ENCODE peak calls at places on chromosomes 13 and 19, in six cellular contexts. One of them, this sample, is unnamed.

GRCh38 chr13:48160879-48161278 is 66.0 kb upstream of the MED4 start:
- DNase-seq in tibial artery: no peak
- DNase-seq in suprapubic skin: no peak
- DNase-seq in AG04450: no peak
- DNase-seq in AG09319: no peak
- DNase-seq in fibroblast of lung: peak
- DNase-seq in this sample: no peak

GRCh38 chr13:26784704-26785639 is 24.4 kb upstream of the GPR12 start:
- DNase-seq in fibroblast of lung: no peak
- DNase-seq in suprapubic skin: no peak
- DNase-seq in AG04450: no peak
- DNase-seq in AG09319: no peak
- DNase-seq in tibial artery: no peak
- DNase-seq in this sample: no peak

GRCh38 chr13:81639984-81640582 is 1299.2 kb upstream of the SPRY2 start:
- DNase-seq in tibial artery: no peak
- DNase-seq in suprapubic skin: no peak
- DNase-seq in fibroblast of lung: no peak
- DNase-seq in AG04450: no peak
- DNase-seq in AG09319: no peak
- DNase-seq in this sample: no peak

GRCh38 chr13:114153485-114154080 is 21.2 kb upstream of the RASA3 start:
- DNase-seq in AG04450: no peak
- DNase-seq in AG09319: no peak
- DNase-seq in fibroblast of lung: no peak
- DNase-seq in suprapubic skin: no peak
- DNase-seq in tibial artery: no peak
- DNase-seq in this sample: no peak

GRCh38 chr19:39413269-39413902 is 917 bp downstream of the PLEKHG2 start:
- DNase-seq in fibroblast of lung: peak
- DNase-seq in AG09319: no peak
- DNase-seq in tibial artery: peak
- DNase-seq in AG04450: no peak
- DNase-seq in suprapubic skin: peak
- DNase-seq in this sample: peak

GRCh38 chr19:4379383-4380253 is 20.7 kb downstream of the SH3GL1 start:
- DNase-seq in AG04450: no peak
- DNase-seq in AG09319: no peak
- DNase-seq in fibroblast of lung: peak
- DNase-seq in tibial artery: peak
- DNase-seq in suprapubic skin: peak
- DNase-seq in this sample: peak

GRCh38 chr19:36373638-36374156 is 5.3 kb downstream of the ZFP14 start:
- DNase-seq in AG04450: no peak
- DNase-seq in fibroblast of lung: no peak
- DNase-seq in AG09319: no peak
- DNase-seq in suprapubic skin: no peak
- DNase-seq in tibial artery: no peak
- DNase-seq in this sample: no peak

GRCh38 chr19:17706750-17707181 is 12.5 kb upstream of the MAP1S start:
- DNase-seq in AG09319: no peak
- DNase-seq in fibroblast of lung: peak
- DNase-seq in tibial artery: no peak
- DNase-seq in suprapubic skin: no peak
- DNase-seq in AG04450: no peak
- DNase-seq in this sample: no peak

GRCh38 chr19:14337510-14337909 is 43.7 kb upstream of the ADGRE5 start:
- DNase-seq in AG04450: no peak
- DNase-seq in tibial artery: no peak
- DNase-seq in suprapubic skin: no peak
- DNase-seq in fibroblast of lung: no peak
- DNase-seq in AG09319: no peak
- DNase-seq in this sample: peak

GRCh38 chr13:113584870-113585671 is 518 bp downstream of the TFDP1 start:
- DNase-seq in fibroblast of lung: no peak
- DNase-seq in tibial artery: peak
- DNase-seq in AG09319: no peak
- DNase-seq in suprapubic skin: peak
- DNase-seq in AG04450: no peak
- DNase-seq in this sample: peak

GRCh38 chr19:14366529-14366928 is 14.7 kb upstream of the ADGRE5 start:
- DNase-seq in AG04450: no peak
- DNase-seq in tibial artery: no peak
- DNase-seq in fibroblast of lung: peak
- DNase-seq in suprapubic skin: peak
- DNase-seq in AG09319: no peak
- DNase-seq in this sample: peak

GRCh38 chr13:93224545-93224944 is 2.1 kb upstream of the GPC6 start:
- DNase-seq in AG09319: no peak
- DNase-seq in tibial artery: no peak
- DNase-seq in fibroblast of lung: peak
- DNase-seq in suprapubic skin: no peak
- DNase-seq in AG04450: no peak
- DNase-seq in this sample: no peak

GRCh38 chr13:94595006-94595942 is 678 bp downstream of the TGDS start:
- DNase-seq in suprapubic skin: no peak
- DNase-seq in tibial artery: no peak
- DNase-seq in AG09319: no peak
- DNase-seq in fibroblast of lung: peak
- DNase-seq in AG04450: no peak
- DNase-seq in this sample: no peak

GRCh38 chr13:27644302-27644701 is 22.6 kb downstream of the POLR1D start:
- DNase-seq in AG09319: peak
- DNase-seq in tibial artery: no peak
- DNase-seq in AG04450: peak
- DNase-seq in suprapubic skin: no peak
- DNase-seq in fibroblast of lung: peak
- DNase-seq in this sample: no peak

GRCh38 chr19:39246951-39247669 is 1.5 kb downstream of the IFNL4 start:
- DNase-seq in fibroblast of lung: peak
- DNase-seq in AG09319: no peak
- DNase-seq in AG04450: no peak
- DNase-seq in suprapubic skin: no peak
- DNase-seq in tibial artery: no peak
- DNase-seq in this sample: peak

GRCh38 chr19:37716140-37716539 is 3.4 kb downstream of the ZNF607 start:
- DNase-seq in fibroblast of lung: no peak
- DNase-seq in AG09319: no peak
- DNase-seq in suprapubic skin: no peak
- DNase-seq in tibial artery: no peak
- DNase-seq in AG04450: no peak
- DNase-seq in this sample: no peak

GRCh38 chr13:51479199-51479523 is 26.3 kb upstream of the INTS6 start:
- DNase-seq in AG09319: no peak
- DNase-seq in AG04450: no peak
- DNase-seq in tibial artery: no peak
- DNase-seq in suprapubic skin: no peak
- DNase-seq in fibroblast of lung: peak
- DNase-seq in this sample: no peak

GRCh38 chr13:76783798-76784197 is 102.4 kb downstream of the KCTD12 start:
- DNase-seq in tibial artery: no peak
- DNase-seq in AG04450: no peak
- DNase-seq in fibroblast of lung: no peak
- DNase-seq in suprapubic skin: no peak
- DNase-seq in AG09319: no peak
- DNase-seq in this sample: no peak

GRCh38 chr13:88895261-88895941 is 1224.2 kb downstream of the SLITRK5 start:
- DNase-seq in suprapubic skin: no peak
- DNase-seq in fibroblast of lung: no peak
- DNase-seq in AG09319: no peak
- DNase-seq in tibial artery: no peak
- DNase-seq in AG04450: no peak
- DNase-seq in this sample: no peak

GRCh38 chr19:13270514-13271105 is 120.4 kb downstream of the IER2 start:
- DNase-seq in tibial artery: no peak
- DNase-seq in suprapubic skin: no peak
- DNase-seq in fibroblast of lung: no peak
- DNase-seq in AG04450: no peak
- DNase-seq in AG09319: no peak
- DNase-seq in this sample: no peak

GRCh38 chr13:42807236-42807635 is 25.9 kb downstream of the FAM216B start:
- DNase-seq in suprapubic skin: no peak
- DNase-seq in tibial artery: no peak
- DNase-seq in AG04450: no peak
- DNase-seq in AG09319: no peak
- DNase-seq in fibroblast of lung: no peak
- DNase-seq in this sample: no peak

GRCh38 chr13:75533866-75534265 is 3.8 kb downstream of the COMMD6 start:
- DNase-seq in tibial artery: no peak
- DNase-seq in AG09319: no peak
- DNase-seq in AG04450: no peak
- DNase-seq in suprapubic skin: no peak
- DNase-seq in fibroblast of lung: peak
- DNase-seq in this sample: no peak

GRCh38 chr13:33628662-33629061 is 189.3 kb upstream of the RFC3 start:
- DNase-seq in AG04450: no peak
- DNase-seq in tibial artery: no peak
- DNase-seq in fibroblast of lung: no peak
- DNase-seq in AG09319: no peak
- DNase-seq in suprapubic skin: no peak
- DNase-seq in this sample: no peak

GRCh38 chr19:34173145-34173956 is 1.0 kb downstream of the LSM14A start:
- DNase-seq in AG04450: no peak
- DNase-seq in suprapubic skin: peak
- DNase-seq in fibroblast of lung: peak
- DNase-seq in AG09319: no peak
- DNase-seq in tibial artery: peak
- DNase-seq in this sample: peak

GRCh38 chr19:10502524-10503001 is 593 bp downstream of the KEAP1 start:
- DNase-seq in AG04450: peak
- DNase-seq in tibial artery: peak
- DNase-seq in AG09319: peak
- DNase-seq in suprapubic skin: peak
- DNase-seq in fibroblast of lung: peak
- DNase-seq in this sample: peak
- TF ChIP-seq CTCF in AG04450: no peak
- TF ChIP-seq CTCF in tibial artery: no peak
- TF ChIP-seq CTCF in AG09319: no peak
- TF ChIP-seq CTCF in suprapubic skin: no peak
- TF ChIP-seq CTCF in fibroblast of lung: no peak
- TF ChIP-seq CTCF in this sample: no peak

DNA sequence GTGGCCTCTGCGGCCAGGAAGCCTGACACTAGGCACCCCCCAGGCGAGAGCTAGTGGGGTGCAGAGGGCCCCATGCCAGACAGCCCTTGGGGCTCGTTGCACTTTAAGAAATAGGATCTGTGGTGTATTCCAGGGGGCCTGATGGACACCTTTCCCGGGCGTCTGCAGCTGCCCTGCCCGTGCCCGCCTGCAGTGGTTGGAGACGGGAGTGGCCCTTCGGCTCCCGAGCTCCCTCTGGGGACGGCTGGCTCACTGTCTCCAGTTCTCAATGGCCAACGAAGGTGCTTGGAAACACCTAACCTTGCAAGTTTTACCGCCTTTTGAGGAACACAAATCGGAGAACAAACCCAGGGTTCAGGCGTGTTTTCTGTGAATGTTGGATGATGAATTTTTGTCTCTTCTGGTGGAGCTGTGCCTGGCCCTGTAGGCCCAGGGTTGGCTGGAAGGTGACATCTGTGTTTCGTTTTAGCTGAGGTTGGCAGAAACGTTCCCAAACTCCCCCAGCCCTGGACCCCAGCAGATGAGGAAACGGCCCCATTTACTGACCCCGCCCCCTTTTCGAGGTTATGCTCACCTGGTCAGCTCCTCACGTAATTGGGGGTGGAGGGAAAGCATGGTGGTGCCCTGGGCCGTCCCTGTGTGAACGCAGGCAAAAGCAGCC is 17.4 kb upstream of the NPAS1 start:
- DNase-seq in suprapubic skin: no peak
- DNase-seq in AG09319: no peak
- DNase-seq in fibroblast of lung: no peak
- DNase-seq in AG04450: no peak
- DNase-seq in tibial artery: no peak
- DNase-seq in this sample: no peak
- TF ChIP-seq CTCF in suprapubic skin: peak
- TF ChIP-seq CTCF in AG09319: no peak
- TF ChIP-seq CTCF in fibroblast of lung: no peak
- TF ChIP-seq CTCF in AG04450: no peak
- TF ChIP-seq CTCF in tibial artery: no peak
- TF ChIP-seq CTCF in this sample: no peak

GRCh38 chr13:21897140-21897539 is 226.3 kb downstream of the FGF9 start:
- DNase-seq in fibroblast of lung: no peak
- DNase-seq in suprapubic skin: no peak
- DNase-seq in AG04450: no peak
- DNase-seq in AG09319: no peak
- DNase-seq in tibial artery: no peak
- DNase-seq in this sample: no peak

GRCh38 chr13:21894703-21895699 is 224.1 kb downstream of the FGF9 start:
- DNase-seq in fibroblast of lung: no peak
- DNase-seq in tibial artery: no peak
- DNase-seq in AG04450: no peak
- DNase-seq in suprapubic skin: no peak
- DNase-seq in AG09319: no peak
- DNase-seq in this sample: no peak

GRCh38 chr13:21898461-21898860 is 227.6 kb downstream of the FGF9 start:
- DNase-seq in tibial artery: no peak
- DNase-seq in AG04450: no peak
- DNase-seq in AG09319: no peak
- DNase-seq in fibroblast of lung: no peak
- DNase-seq in suprapubic skin: no peak
- DNase-seq in this sample: no peak

GRCh38 chr13:21895769-21896168 is 224.9 kb downstream of the FGF9 start:
- DNase-seq in fibroblast of lung: no peak
- DNase-seq in AG04450: no peak
- DNase-seq in AG09319: no peak
- DNase-seq in suprapubic skin: no peak
- DNase-seq in tibial artery: no peak
- DNase-seq in this sample: no peak

GRCh38 chr13:21894091-21894490 is 223.2 kb downstream of the FGF9 start:
- DNase-seq in fibroblast of lung: no peak
- DNase-seq in tibial artery: no peak
- DNase-seq in suprapubic skin: no peak
- DNase-seq in AG04450: no peak
- DNase-seq in AG09319: no peak
- DNase-seq in this sample: no peak
- TF ChIP-seq CTCF in fibroblast of lung: no peak
- TF ChIP-seq CTCF in tibial artery: no peak
- TF ChIP-seq CTCF in suprapubic skin: no peak
- TF ChIP-seq CTCF in AG04450: no peak
- TF ChIP-seq CTCF in AG09319: no peak
- TF ChIP-seq CTCF in this sample: no peak

DNA sequence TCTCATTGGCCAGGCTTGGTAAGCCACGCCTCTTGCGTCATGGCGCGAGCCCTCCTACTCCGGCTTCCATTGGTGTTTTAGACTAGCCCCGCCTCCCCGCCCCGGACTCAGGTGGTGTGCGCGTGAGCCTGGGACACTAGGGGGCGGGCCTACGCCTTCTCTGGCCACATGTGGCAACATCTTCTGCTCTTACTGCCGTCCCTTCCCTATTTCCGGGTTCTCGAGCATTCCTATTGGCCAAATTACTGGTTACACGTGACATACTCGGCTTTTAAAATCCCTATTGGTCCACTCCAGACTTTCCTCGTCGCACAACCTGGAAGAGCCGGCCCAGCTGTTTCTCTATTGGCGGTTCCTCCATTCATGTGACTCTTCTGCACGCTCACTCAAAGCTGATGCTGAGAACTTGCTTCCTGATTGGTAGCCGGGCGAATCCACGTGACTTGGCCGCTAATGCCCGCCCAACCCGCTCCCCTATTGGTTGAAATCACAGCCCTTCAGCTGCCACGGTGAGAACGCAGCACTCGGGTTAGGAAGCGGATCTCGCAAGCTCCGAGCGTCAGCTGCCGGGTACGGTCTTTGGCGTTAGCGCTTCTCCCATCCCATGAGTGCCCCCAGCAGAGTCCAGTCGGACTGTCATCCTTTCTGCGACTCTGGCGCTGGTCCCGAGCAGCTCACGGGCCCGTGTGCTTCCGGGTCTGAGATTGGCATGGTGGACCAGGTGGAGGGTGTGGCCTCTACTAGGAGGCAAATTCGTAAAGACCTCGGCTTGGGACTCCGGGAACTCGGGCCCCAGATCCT is at the start of gene BLOC1S3:
- DNase-seq in AG04450: peak
- DNase-seq in AG09319: peak
- DNase-seq in suprapubic skin: peak
- DNase-seq in fibroblast of lung: peak
- DNase-seq in tibial artery: peak
- DNase-seq in this sample: peak
- TF ChIP-seq CTCF in AG04450: peak
- TF ChIP-seq CTCF in AG09319: peak
- TF ChIP-seq CTCF in suprapubic skin: peak
- TF ChIP-seq CTCF in fibroblast of lung: peak
- TF ChIP-seq CTCF in tibial artery: peak
- TF ChIP-seq CTCF in this sample: peak